ENCODE peak calls at places on chromosomes 12 and 14, in nine cellular contexts. S, J, W, B, E, Q, P, T and R are unnamed samples.

GRCh38 chr12:83434600-83434999 is 747.9 kb downstream of the TMTC2 start:
- DNase-seq in E (no peak), J (no peak), B (no peak), Q (no peak), P (no peak), W (no peak), T (no peak), S (no peak), R (no peak)

GRCh38 chr12:106907411-106907810 is 48.3 kb upstream of the TMEM263 start:
- DNase-seq in J (no peak), E (no peak), S (no peak), B (no peak), T (no peak), P (no peak), Q (no peak), W (no peak), R (no peak)

GRCh38 chr12:40300490-40300889 is 75.7 kb downstream of the LRRK2 start:
- DNase-seq in P (no peak), B (no peak), T (no peak), W (no peak), J (no peak), E (no peak), Q (no peak), S (no peak), R (no peak)

GRCh38 chr14:72699433-72699832 is 194.5 kb downstream of the DPF3 start:
- DNase-seq in T (no peak), Q (no peak), J (no peak), B (no peak), S (no peak), E (no peak), P (no peak), W (no peak), R (no peak)

GRCh38 chr14:36655571-36655962 is 6.1 kb upstream of the PAX9 start:
- DNase-seq in S (no peak), T (no peak), P (no peak), Q (no peak), J (no peak), W (no peak), E (no peak), B (no peak), R (no peak)

GRCh38 chr12:28963554-28963953 is 185.5 kb upstream of the FAR2 start:
- DNase-seq in B (no peak), S (no peak), Q (no peak), J (peak), E (peak), T (no peak), W (peak), P (peak), R (peak)

GRCh38 chr14:74516451-74517155 is 23.0 kb downstream of the ISCA2 start:
- DNase-seq in S (no peak), E (no peak), P (no peak), B (no peak), Q (no peak), W (peak), J (no peak), T (peak), R (no peak)

GRCh38 chr14:104515059-104515810 is 64.3 kb upstream of the C14orf180 start:
- DNase-seq in J (no peak), W (no peak), T (no peak), P (no peak), S (no peak), Q (no peak), E (no peak), B (no peak), R (no peak)

GRCh38 chr14:64541261-64541970 is 875 bp downstream of the HSPA2 start:
- DNase-seq in P (no peak), Q (peak), S (no peak), E (no peak), B (peak), J (peak), W (no peak), T (peak), R (no peak)

GRCh38 chr12:28539691-28540323 is 349.6 kb downstream of the CCDC91 start:
- DNase-seq in P (no peak), S (no peak), Q (no peak), J (no peak), T (no peak), B (no peak), E (no peak), W (no peak), R (no peak)

GRCh38 chr14:23895480-23895879 is 58.1 kb upstream of the DHRS4 start:
- DNase-seq in Q (no peak), T (no peak), W (no peak), S (no peak), E (no peak), P (no peak), B (no peak), J (no peak), R (no peak)

GRCh38 chr14:94562941-94563883 is 2.0 kb downstream of the SERPINA4 start:
- DNase-seq in W (no peak), B (no peak), E (no peak), P (no peak), Q (no peak), T (no peak), J (no peak), S (no peak), R (no peak)

GRCh38 chr14:89060191-89060590 is 235.7 kb downstream of the TTC8 start:
- DNase-seq in B (no peak), Q (no peak), P (no peak), E (no peak), J (no peak), T (no peak), S (no peak), W (peak), R (no peak)

GRCh38 chr14:61615743-61616523 is 79.4 kb upstream of the HIF1A start:
- DNase-seq in P (no peak), S (no peak), J (no peak), W (no peak), Q (no peak), E (no peak), B (no peak), T (no peak), R (no peak)

GRCh38 chr12:124805876-124806668 is 57.6 kb downstream of the SCARB1 start:
- DNase-seq in B (no peak), P (no peak), J (no peak), T (no peak), S (no peak), E (no peak), Q (no peak), W (no peak), R (no peak)

GRCh38 chr12:69570545-69571399 is 14.5 kb upstream of the CCT2 start:
- DNase-seq in W (peak), S (no peak), P (peak), T (no peak), B (peak), J (peak), E (peak), Q (peak), R (peak)

GRCh38 chr12:12357697-12358476 is 1.0 kb downstream of the BORCS5 start:
- DNase-seq in W (peak), J (peak), S (no peak), E (peak), T (no peak), Q (no peak), P (no peak), B (no peak), R (peak)

GRCh38 chr12:115866909-115867525 is 410.5 kb downstream of the MED13L start:
- DNase-seq in E (peak), J (no peak), T (no peak), Q (no peak), B (no peak), W (no peak), P (no peak), S (no peak), R (no peak)

GRCh38 chr14:103828315-103828967 is 18.9 kb downstream of the PPP1R13B start:
- DNase-seq in Q (peak), B (no peak), E (no peak), T (no peak), W (peak), P (no peak), S (no peak), J (no peak), R (no peak)

GRCh38 chr14:41922014-41922413 is 315.3 kb downstream of the LRFN5 start:
- DNase-seq in Q (no peak), S (no peak), P (no peak), T (no peak), J (no peak), E (peak), W (no peak), B (no peak), R (no peak)

GRCh38 chr14:100484531-100485267 is 102.5 kb downstream of the BEGAIN start:
- DNase-seq in W (no peak), T (no peak), B (no peak), S (no peak), P (no peak), E (no peak), Q (no peak), J (no peak), R (no peak)

GRCh38 chr14:61258985-61259384 is 22.2 kb downstream of the TMEM30B start:
- DNase-seq in W (peak), J (no peak), T (no peak), Q (no peak), B (no peak), E (peak), S (no peak), P (no peak), R (no peak)

GRCh38 chr12:117857632-117858274 is 111.0 kb downstream of the KSR2 start:
- DNase-seq in S (peak), T (no peak), E (no peak), B (no peak), P (peak), Q (peak), W (peak), J (no peak), R (peak)

GRCh38 chr12:128818065-128819022 is 5.4 kb downstream of the SLC15A4 start:
- DNase-seq in P (no peak), W (peak), E (no peak), S (no peak), J (no peak), Q (no peak), T (no peak), B (no peak), R (peak)

GRCh38 chr14:75453817-75454434 is 26.1 kb downstream of the JDP2 start:
- DNase-seq in T (no peak), B (no peak), S (no peak), E (no peak), Q (no peak), J (no peak), W (no peak), P (no peak), R (peak)

GRCh38 chr14:89085154-89086059 is 261.0 kb downstream of the TTC8 start:
- DNase-seq in J (no peak), T (no peak), E (no peak), B (no peak), P (no peak), W (no peak), Q (no peak), S (no peak), R (no peak)

GRCh38 chr12:6489449-6489848 is 3.6 kb downstream of the MRPL51 start:
- DNase-seq in E (no peak), J (no peak), S (no peak), P (no peak), W (no peak), T (no peak), Q (no peak), B (no peak), R (no peak)

GRCh38 chr14:32620724-32621123 is 291.6 kb downstream of the AKAP6 start:
- DNase-seq in P (no peak), S (no peak), B (no peak), J (no peak), W (no peak), T (no peak), E (no peak), Q (no peak), R (no peak)